ENCODE peak calls at places on chromosomes 13 and 19, in four cellular contexts. One of them, this sample, is unnamed.

GRCh38 chr13:20006206-20006605 is 47.7 kb downstream of the ZMYM2 start:
- DNase-seq in mesendoderm: no peak
- DNase-seq in H9: no peak
- DNase-seq in H1: no peak
- DNase-seq in this sample: peak

GRCh38 chr19:8491574-8491973 is 10.9 kb downstream of the PRAM1 start:
- DNase-seq in mesendoderm: peak
- DNase-seq in H9: peak
- DNase-seq in H1: no peak
- DNase-seq in this sample: no peak

GRCh38 chr19:55613396-55613795 is 7.9 kb downstream of the ZNF865 start:
- DNase-seq in mesendoderm: no peak
- DNase-seq in H9: no peak
- DNase-seq in H1: no peak
- DNase-seq in this sample: no peak

GRCh38 chr19:5436101-5436947 is 18.9 kb upstream of the ZNRF4 start:
- DNase-seq in mesendoderm: peak
- DNase-seq in H9: peak
- DNase-seq in H1: peak
- DNase-seq in this sample: peak

GRCh38 chr19:37803250-37803854 is 24.0 kb upstream of the ZNF573 start:
- DNase-seq in mesendoderm: peak
- DNase-seq in H9: no peak
- DNase-seq in H1: no peak
- DNase-seq in this sample: no peak

GRCh38 chr19:47275866-47276461 is 1.3 kb downstream of the INAFM1 start:
- DNase-seq in mesendoderm: no peak
- DNase-seq in H9: no peak
- DNase-seq in H1: no peak
- DNase-seq in this sample: peak

GRCh38 chr19:55654323-55654832 is 457 bp upstream of the U2AF2 start:
- DNase-seq in mesendoderm: peak
- DNase-seq in H9: peak
- DNase-seq in H1: peak
- DNase-seq in this sample: peak

GRCh38 chr13:25561842-25562241 is 190.1 kb downstream of the ATP8A2 start:
- DNase-seq in mesendoderm: no peak
- DNase-seq in H9: no peak
- DNase-seq in H1: no peak
- DNase-seq in this sample: no peak

GRCh38 chr19:41222240-41222639 is 3.2 kb downstream of the AXL start:
- DNase-seq in mesendoderm: no peak
- DNase-seq in H9: no peak
- DNase-seq in H1: no peak
- DNase-seq in this sample: no peak

GRCh38 chr13:24539500-24540165 is 27.1 kb upstream of the PARP4 start:
- DNase-seq in mesendoderm: no peak
- DNase-seq in H9: no peak
- DNase-seq in H1: no peak
- DNase-seq in this sample: no peak

GRCh38 chr13:99042851-99043250 is 65.0 kb upstream of the DOCK9 start:
- DNase-seq in mesendoderm: no peak
- DNase-seq in H9: no peak
- DNase-seq in H1: no peak
- DNase-seq in this sample: no peak

GRCh38 chr19:39132344-39132969 is 6.9 kb downstream of the PAK4 start:
- DNase-seq in mesendoderm: no peak
- DNase-seq in H9: no peak
- DNase-seq in H1: no peak
- DNase-seq in this sample: no peak

GRCh38 chr19:11046608-11047354 is 42.5 kb upstream of the LDLR start:
- DNase-seq in mesendoderm: no peak
- DNase-seq in H9: no peak
- DNase-seq in H1: no peak
- DNase-seq in this sample: no peak

GRCh38 chr13:65911546-65912193 is 1318.5 kb downstream of the PCDH9 start:
- DNase-seq in mesendoderm: no peak
- DNase-seq in H9: no peak
- DNase-seq in H1: no peak
- DNase-seq in this sample: no peak

GRCh38 chr19:38060346-38060745 is 153.3 kb downstream of the SIPA1L3 start:
- DNase-seq in mesendoderm: no peak
- DNase-seq in H9: no peak
- DNase-seq in H1: no peak
- DNase-seq in this sample: no peak

GRCh38 chr13:31824705-31825512 is 85.6 kb downstream of the RXFP2 start:
- DNase-seq in mesendoderm: peak
- DNase-seq in H9: no peak
- DNase-seq in H1: no peak
- DNase-seq in this sample: peak

DNA sequence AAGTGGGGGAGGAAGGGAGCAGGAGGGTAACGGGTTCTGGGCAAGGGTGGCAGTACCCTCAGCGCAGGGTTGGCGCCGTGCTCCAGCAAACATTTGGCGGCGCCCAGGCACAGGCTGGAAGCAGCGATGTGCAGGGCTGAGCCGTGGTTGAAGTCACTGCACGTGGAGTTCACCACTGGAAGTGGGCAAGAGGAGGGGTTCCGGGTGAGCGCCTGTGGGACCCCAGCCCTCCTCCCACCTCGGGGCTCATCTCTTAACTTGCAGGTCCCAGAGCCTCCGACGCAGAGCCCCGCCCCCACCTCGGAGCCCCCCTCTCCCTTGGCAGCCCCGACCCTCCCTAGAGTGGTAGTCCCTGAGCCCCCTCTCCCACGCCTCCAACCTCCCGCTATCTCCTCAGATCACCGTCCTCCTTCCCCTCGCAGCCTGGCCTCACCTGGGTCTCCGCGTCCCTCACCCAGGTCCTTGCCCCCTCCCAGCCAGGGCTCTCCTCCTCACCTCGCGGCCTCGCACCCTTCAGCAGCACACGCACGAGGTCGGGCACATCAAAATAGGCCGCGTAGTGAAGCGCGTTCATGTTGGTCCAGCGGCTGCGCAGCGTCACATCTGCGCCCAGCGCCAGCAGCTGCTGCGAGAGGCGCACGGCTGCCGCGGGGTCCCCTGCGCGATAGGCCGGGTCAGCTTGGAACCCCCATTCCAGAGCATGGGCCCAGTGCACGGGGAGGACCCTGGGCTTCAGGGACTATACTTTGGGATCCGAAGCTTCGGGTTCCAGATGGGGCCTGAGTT is 6.4 kb downstream of the CLIP3 start:
- DNase-seq in mesendoderm: no peak
- DNase-seq in H9: no peak
- DNase-seq in H1: no peak
- DNase-seq in this sample: no peak
- H3K56ac ChIP-seq in mesendoderm: no peak
- H3K56ac ChIP-seq in H9: no peak
- H3K56ac ChIP-seq in H1: no peak
- H3K56ac ChIP-seq in this sample: no peak

GRCh38 chr19:400976-401835 is 7.7 kb downstream of the C2CD4C start:
- DNase-seq in mesendoderm: no peak
- DNase-seq in H9: peak
- DNase-seq in H1: no peak
- DNase-seq in this sample: no peak
- H3K56ac ChIP-seq in mesendoderm: no peak
- H3K56ac ChIP-seq in H9: no peak
- H3K56ac ChIP-seq in H1: no peak
- H3K56ac ChIP-seq in this sample: no peak

GRCh38 chr13:40604135-40604534 is 62.3 kb downstream of the FOXO1 start:
- DNase-seq in mesendoderm: no peak
- DNase-seq in H9: no peak
- DNase-seq in H1: no peak
- DNase-seq in this sample: no peak

GRCh38 chr13:40609972-40610726 is 56.3 kb downstream of the FOXO1 start:
- DNase-seq in mesendoderm: no peak
- DNase-seq in H9: no peak
- DNase-seq in H1: no peak
- DNase-seq in this sample: no peak

GRCh38 chr13:40608308-40608707 is 58.1 kb downstream of the FOXO1 start:
- DNase-seq in mesendoderm: no peak
- DNase-seq in H9: no peak
- DNase-seq in H1: no peak
- DNase-seq in this sample: no peak

GRCh38 chr13:40600145-40600751 is 66.2 kb downstream of the FOXO1 start:
- DNase-seq in mesendoderm: no peak
- DNase-seq in H9: no peak
- DNase-seq in H1: no peak
- DNase-seq in this sample: no peak

DNA sequence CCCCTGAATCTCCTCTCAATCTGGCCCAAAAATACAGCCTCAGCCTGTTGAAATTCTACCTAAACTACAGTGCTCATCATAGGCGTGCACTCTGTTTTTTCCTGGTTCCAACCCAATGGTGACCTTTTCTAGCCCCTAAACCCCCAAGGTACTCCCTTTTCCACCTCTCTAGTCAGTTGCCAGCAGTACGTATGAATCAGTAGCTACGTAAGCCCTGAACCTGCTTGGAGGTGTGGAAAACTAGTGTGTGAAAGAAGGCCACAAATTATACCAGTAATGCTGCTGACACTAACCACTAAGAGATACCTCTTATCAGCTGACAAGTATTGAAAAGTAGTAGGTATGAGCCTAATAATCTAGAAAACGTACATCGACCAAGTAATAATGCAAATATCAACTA is 60.9 kb downstream of the FOXO1 start:
- DNase-seq in mesendoderm: no peak
- DNase-seq in H9: no peak
- DNase-seq in H1: no peak
- DNase-seq in this sample: no peak
- H3K56ac ChIP-seq in mesendoderm: no peak
- H3K56ac ChIP-seq in H9: no peak
- H3K56ac ChIP-seq in H1: no peak
- H3K56ac ChIP-seq in this sample: no peak

GRCh38 chr19:29666634-29667389 is 1.6 kb downstream of the PLEKHF1 start:
- DNase-seq in mesendoderm: peak
- DNase-seq in H9: peak
- DNase-seq in H1: no peak
- DNase-seq in this sample: peak
- H3K56ac ChIP-seq in mesendoderm: peak
- H3K56ac ChIP-seq in H9: no peak
- H3K56ac ChIP-seq in H1: no peak
- H3K56ac ChIP-seq in this sample: peak

DNA sequence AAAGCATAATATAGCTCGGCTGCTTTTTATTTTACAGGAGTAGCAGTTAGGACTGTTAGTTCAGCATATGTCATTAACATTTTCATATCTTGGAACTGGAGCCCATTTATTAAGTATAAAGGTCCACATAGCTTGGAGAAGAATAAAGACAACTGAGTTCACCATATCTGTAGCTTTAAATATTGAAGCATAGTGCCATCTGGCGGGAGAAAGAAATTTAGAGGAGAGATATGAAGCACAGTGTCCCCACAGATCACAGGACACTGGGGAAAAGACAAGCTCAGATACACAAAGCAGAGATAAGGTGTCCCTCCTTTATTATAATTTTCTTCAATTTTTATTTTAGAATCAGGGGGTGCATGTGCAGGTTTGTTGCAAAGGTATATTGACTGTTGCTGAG is 104.7 kb upstream of the FREM2 start:
- DNase-seq in mesendoderm: peak
- DNase-seq in H9: no peak
- DNase-seq in H1: no peak
- DNase-seq in this sample: peak
- H3K56ac ChIP-seq in mesendoderm: no peak
- H3K56ac ChIP-seq in H9: no peak
- H3K56ac ChIP-seq in H1: no peak
- H3K56ac ChIP-seq in this sample: no peak

GRCh38 chr19:19234220-19234816 is 22.6 kb downstream of the NCAN start:
- DNase-seq in mesendoderm: no peak
- DNase-seq in H9: no peak
- DNase-seq in H1: no peak
- DNase-seq in this sample: no peak

GRCh38 chr19:19238126-19238894 is 26.6 kb downstream of the NCAN start:
- DNase-seq in mesendoderm: no peak
- DNase-seq in H9: no peak
- DNase-seq in H1: no peak
- DNase-seq in this sample: no peak

GRCh38 chr19:19240476-19240875 is 28.7 kb downstream of the NCAN start:
- DNase-seq in mesendoderm: no peak
- DNase-seq in H9: no peak
- DNase-seq in H1: no peak
- DNase-seq in this sample: no peak

GRCh38 chr19:19236173-19236572 is 24.4 kb downstream of the NCAN start:
- DNase-seq in mesendoderm: no peak
- DNase-seq in H9: no peak
- DNase-seq in H1: no peak
- DNase-seq in this sample: no peak

GRCh38 chr19:19239675-19240074 is 27.9 kb downstream of the NCAN start:
- DNase-seq in mesendoderm: no peak
- DNase-seq in H9: no peak
- DNase-seq in H1: no peak
- DNase-seq in this sample: no peak
- H3K56ac ChIP-seq in mesendoderm: no peak
- H3K56ac ChIP-seq in H9: no peak
- H3K56ac ChIP-seq in H1: no peak
- H3K56ac ChIP-seq in this sample: no peak

GRCh38 chr19:51071006-51071405 is 6.1 kb upstream of the KLK13 start:
- DNase-seq in mesendoderm: no peak
- DNase-seq in H9: no peak
- DNase-seq in H1: no peak
- DNase-seq in this sample: no peak
- H3K56ac ChIP-seq in mesendoderm: no peak
- H3K56ac ChIP-seq in H9: no peak
- H3K56ac ChIP-seq in H1: no peak
- H3K56ac ChIP-seq in this sample: no peak

GRCh38 chr13:111461445-111462149 is 141.2 kb downstream of the TEX29 start:
- DNase-seq in mesendoderm: no peak
- DNase-seq in H9: no peak
- DNase-seq in H1: no peak
- DNase-seq in this sample: no peak
- H3K56ac ChIP-seq in mesendoderm: no peak
- H3K56ac ChIP-seq in H9: no peak
- H3K56ac ChIP-seq in H1: no peak
- H3K56ac ChIP-seq in this sample: no peak

GRCh38 chr13:97895383-97895782 is 58.1 kb upstream of the IPO5 start:
- DNase-seq in mesendoderm: no peak
- DNase-seq in H9: no peak
- DNase-seq in H1: no peak
- DNase-seq in this sample: no peak
- H3K56ac ChIP-seq in mesendoderm: no peak
- H3K56ac ChIP-seq in H9: no peak
- H3K56ac ChIP-seq in H1: no peak
- H3K56ac ChIP-seq in this sample: no peak

DNA sequence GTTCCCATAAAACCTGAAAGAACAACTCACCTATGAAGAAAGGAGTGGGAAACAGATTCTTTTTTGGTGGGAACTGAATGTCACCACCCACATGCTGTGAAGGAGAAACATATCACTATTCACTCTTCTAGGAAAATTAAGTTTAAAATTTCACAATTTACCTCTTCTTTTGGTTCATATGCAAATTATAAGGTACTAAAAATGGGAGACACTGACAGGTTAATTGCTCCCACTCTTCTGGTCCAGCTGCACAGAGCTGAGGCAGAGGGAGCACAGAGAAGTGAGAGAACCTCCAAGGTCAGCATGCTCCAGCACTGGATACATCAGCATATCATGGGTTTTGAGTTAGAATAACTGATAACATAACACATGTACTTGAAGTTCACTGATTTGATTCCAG is 186.9 kb downstream of the FGF14 start:
- DNase-seq in mesendoderm: no peak
- DNase-seq in H9: no peak
- DNase-seq in H1: no peak
- DNase-seq in this sample: no peak
- H3K56ac ChIP-seq in mesendoderm: no peak
- H3K56ac ChIP-seq in H9: no peak
- H3K56ac ChIP-seq in H1: no peak
- H3K56ac ChIP-seq in this sample: no peak